ENCODE peak calls at places on chromosomes 4 and X, in seven cellular contexts. One of them, this sample, is unnamed.

GRCh38 chr4:26131053-26131452 is 189.8 kb upstream of the RBPJ start:
- DNase-seq in hepatocyte: no peak
- DNase-seq in body of pancreas: no peak
- DNase-seq in lower lobe of right lung: no peak
- DNase-seq in mammary epithelial cell: no peak
- DNase-seq in AG04449: no peak
- DNase-seq in right atrium auricular region: no peak
- DNase-seq in this sample: no peak

GRCh38 chr4:67162692-67163091 is 382.6 kb downstream of the CENPC start:
- DNase-seq in lower lobe of right lung: no peak
- DNase-seq in AG04449: no peak
- DNase-seq in hepatocyte: no peak
- DNase-seq in right atrium auricular region: no peak
- DNase-seq in mammary epithelial cell: no peak
- DNase-seq in body of pancreas: no peak
- DNase-seq in this sample: no peak

GRCh38 chr4:95086532-95086931 is 328.8 kb downstream of the BMPR1B start:
- DNase-seq in hepatocyte: no peak
- DNase-seq in body of pancreas: no peak
- DNase-seq in AG04449: no peak
- DNase-seq in right atrium auricular region: no peak
- DNase-seq in lower lobe of right lung: no peak
- DNase-seq in mammary epithelial cell: peak; percentile 84
- DNase-seq in this sample: no peak

GRCh38 chr4:169307581-169307980 is 36.8 kb upstream of the SH3RF1 start:
- DNase-seq in lower lobe of right lung: no peak
- DNase-seq in mammary epithelial cell: peak; percentile 64
- DNase-seq in AG04449: no peak
- DNase-seq in body of pancreas: no peak
- DNase-seq in right atrium auricular region: no peak
- DNase-seq in hepatocyte: peak; percentile 55
- DNase-seq in this sample: no peak

GRCh38 chr4:75830906-75831305 is 71.3 kb downstream of the PPEF2 start:
- DNase-seq in mammary epithelial cell: no peak
- DNase-seq in body of pancreas: no peak
- DNase-seq in hepatocyte: no peak
- DNase-seq in AG04449: no peak
- DNase-seq in right atrium auricular region: no peak
- DNase-seq in lower lobe of right lung: no peak
- DNase-seq in this sample: no peak

GRCh38 chr4:105417624-105418023 is 56.2 kb downstream of the PPA2 start:
- DNase-seq in right atrium auricular region: no peak
- DNase-seq in AG04449: no peak
- DNase-seq in body of pancreas: no peak
- DNase-seq in hepatocyte: peak; percentile 25
- DNase-seq in mammary epithelial cell: no peak
- DNase-seq in lower lobe of right lung: no peak
- DNase-seq in this sample: peak; percentile 35

GRCh38 chrX:45954026-45954425 is 591.2 kb downstream of the ZNF674 start:
- DNase-seq in hepatocyte: no peak
- DNase-seq in AG04449: no peak
- DNase-seq in body of pancreas: no peak
- DNase-seq in right atrium auricular region: no peak
- DNase-seq in lower lobe of right lung: no peak
- DNase-seq in mammary epithelial cell: no peak
- DNase-seq in this sample: no peak

GRCh38 chr4:158182736-158183135 is 9.9 kb upstream of the GASK1B start:
- DNase-seq in mammary epithelial cell: no peak
- DNase-seq in AG04449: no peak
- DNase-seq in right atrium auricular region: no peak
- DNase-seq in hepatocyte: no peak
- DNase-seq in lower lobe of right lung: no peak
- DNase-seq in body of pancreas: no peak
- DNase-seq in this sample: no peak

GRCh38 chr4:86755388-86755787 is 93.8 kb downstream of the SLC10A6 start:
- DNase-seq in right atrium auricular region: no peak
- DNase-seq in mammary epithelial cell: no peak
- DNase-seq in hepatocyte: no peak
- DNase-seq in lower lobe of right lung: no peak
- DNase-seq in AG04449: no peak
- DNase-seq in body of pancreas: no peak
- DNase-seq in this sample: no peak

GRCh38 chr4:122728781-122729330 is 3.6 kb upstream of the BBS12 start:
- DNase-seq in body of pancreas: no peak
- DNase-seq in lower lobe of right lung: no peak
- DNase-seq in AG04449: no peak
- DNase-seq in mammary epithelial cell: no peak
- DNase-seq in right atrium auricular region: no peak
- DNase-seq in hepatocyte: no peak
- DNase-seq in this sample: peak; percentile 67

GRCh38 chr4:99887837-99888236 is 6.4 kb downstream of the LAMTOR3 start:
- DNase-seq in mammary epithelial cell: no peak
- DNase-seq in lower lobe of right lung: no peak
- DNase-seq in AG04449: no peak
- DNase-seq in hepatocyte: peak; percentile 19
- DNase-seq in right atrium auricular region: no peak
- DNase-seq in body of pancreas: no peak
- DNase-seq in this sample: peak; percentile 25

GRCh38 chrX:69186651-69187050 is 21.4 kb upstream of the PJA1 start:
- DNase-seq in mammary epithelial cell: no peak
- DNase-seq in right atrium auricular region: no peak
- DNase-seq in body of pancreas: no peak
- DNase-seq in AG04449: no peak
- DNase-seq in lower lobe of right lung: no peak
- DNase-seq in hepatocyte: no peak
- DNase-seq in this sample: no peak

GRCh38 chr4:182301736-182302135 is 58.5 kb downstream of the TENM3 start:
- DNase-seq in AG04449: no peak
- DNase-seq in hepatocyte: no peak
- DNase-seq in right atrium auricular region: no peak
- DNase-seq in mammary epithelial cell: no peak
- DNase-seq in body of pancreas: no peak
- DNase-seq in lower lobe of right lung: no peak
- DNase-seq in this sample: no peak

GRCh38 chr4:114250439-114250891 is 271.0 kb upstream of the ARSJ start:
- DNase-seq in AG04449: no peak
- DNase-seq in hepatocyte: no peak
- DNase-seq in body of pancreas: no peak
- DNase-seq in lower lobe of right lung: no peak
- DNase-seq in mammary epithelial cell: no peak
- DNase-seq in right atrium auricular region: no peak
- DNase-seq in this sample: no peak

GRCh38 chr4:6917445-6918241 is 8.0 kb downstream of the TBC1D14 start:
- DNase-seq in AG04449: no peak
- DNase-seq in mammary epithelial cell: no peak
- DNase-seq in body of pancreas: peak; percentile 61
- DNase-seq in right atrium auricular region: peak; percentile 81
- DNase-seq in lower lobe of right lung: peak; percentile 93
- DNase-seq in hepatocyte: peak; percentile 92
- DNase-seq in this sample: no peak

GRCh38 chr4:2805712-2806391 is 13.0 kb downstream of the SH3BP2 start:
- DNase-seq in hepatocyte: no peak
- DNase-seq in lower lobe of right lung: peak; percentile 90
- DNase-seq in mammary epithelial cell: no peak
- DNase-seq in right atrium auricular region: no peak
- DNase-seq in AG04449: no peak
- DNase-seq in body of pancreas: peak; percentile 77
- DNase-seq in this sample: no peak

GRCh38 chr4:64271601-64272081 is 137.6 kb downstream of the TECRL start:
- DNase-seq in lower lobe of right lung: no peak
- DNase-seq in body of pancreas: no peak
- DNase-seq in hepatocyte: no peak
- DNase-seq in AG04449: no peak
- DNase-seq in mammary epithelial cell: peak; percentile 0
- DNase-seq in right atrium auricular region: peak; percentile 64
- DNase-seq in this sample: peak; percentile 29

GRCh38 chr4:31058656-31059055 is 338.5 kb downstream of the PCDH7 start:
- DNase-seq in body of pancreas: no peak
- DNase-seq in AG04449: no peak
- DNase-seq in right atrium auricular region: no peak
- DNase-seq in lower lobe of right lung: no peak
- DNase-seq in hepatocyte: no peak
- DNase-seq in mammary epithelial cell: no peak
- DNase-seq in this sample: no peak

GRCh38 chr4:51880016-51880915 is 37.3 kb downstream of the DCUN1D4 start:
- DNase-seq in body of pancreas: no peak
- DNase-seq in lower lobe of right lung: no peak
- DNase-seq in hepatocyte: peak; percentile 43
- DNase-seq in right atrium auricular region: no peak
- DNase-seq in AG04449: no peak
- DNase-seq in mammary epithelial cell: peak; percentile 10
- DNase-seq in this sample: no peak

GRCh38 chr4:184994010-184994622 is 24.2 kb upstream of the HELT start:
- DNase-seq in right atrium auricular region: no peak
- DNase-seq in hepatocyte: no peak
- DNase-seq in lower lobe of right lung: no peak
- DNase-seq in body of pancreas: no peak
- DNase-seq in AG04449: no peak
- DNase-seq in mammary epithelial cell: no peak
- DNase-seq in this sample: no peak
- TF ChIP-seq CTCF in right atrium auricular region: no peak
- TF ChIP-seq CTCF in hepatocyte: no peak
- TF ChIP-seq CTCF in lower lobe of right lung: no peak
- TF ChIP-seq CTCF in body of pancreas: no peak
- TF ChIP-seq CTCF in AG04449: no peak
- TF ChIP-seq CTCF in mammary epithelial cell: no peak
- TF ChIP-seq CTCF in this sample: no peak

GRCh38 chr4:180949825-180950224 is 1293.4 kb upstream of the TENM3 start:
- DNase-seq in hepatocyte: no peak
- DNase-seq in lower lobe of right lung: no peak
- DNase-seq in AG04449: no peak
- DNase-seq in body of pancreas: no peak
- DNase-seq in mammary epithelial cell: peak; percentile 93
- DNase-seq in right atrium auricular region: no peak
- DNase-seq in this sample: no peak

GRCh38 chr4:180951312-180951711 is 1291.9 kb upstream of the TENM3 start:
- DNase-seq in AG04449: no peak
- DNase-seq in body of pancreas: no peak
- DNase-seq in right atrium auricular region: no peak
- DNase-seq in mammary epithelial cell: no peak
- DNase-seq in hepatocyte: no peak
- DNase-seq in lower lobe of right lung: no peak
- DNase-seq in this sample: no peak

GRCh38 chr4:180946188-180946587 is 1297.0 kb upstream of the TENM3 start:
- DNase-seq in AG04449: no peak
- DNase-seq in right atrium auricular region: no peak
- DNase-seq in hepatocyte: no peak
- DNase-seq in mammary epithelial cell: no peak
- DNase-seq in body of pancreas: no peak
- DNase-seq in lower lobe of right lung: no peak
- DNase-seq in this sample: no peak

GRCh38 chr4:180950377-180950776 is 1292.8 kb upstream of the TENM3 start:
- DNase-seq in hepatocyte: no peak
- DNase-seq in AG04449: no peak
- DNase-seq in body of pancreas: no peak
- DNase-seq in right atrium auricular region: no peak
- DNase-seq in mammary epithelial cell: peak; percentile 59
- DNase-seq in lower lobe of right lung: no peak
- DNase-seq in this sample: no peak

DNA sequence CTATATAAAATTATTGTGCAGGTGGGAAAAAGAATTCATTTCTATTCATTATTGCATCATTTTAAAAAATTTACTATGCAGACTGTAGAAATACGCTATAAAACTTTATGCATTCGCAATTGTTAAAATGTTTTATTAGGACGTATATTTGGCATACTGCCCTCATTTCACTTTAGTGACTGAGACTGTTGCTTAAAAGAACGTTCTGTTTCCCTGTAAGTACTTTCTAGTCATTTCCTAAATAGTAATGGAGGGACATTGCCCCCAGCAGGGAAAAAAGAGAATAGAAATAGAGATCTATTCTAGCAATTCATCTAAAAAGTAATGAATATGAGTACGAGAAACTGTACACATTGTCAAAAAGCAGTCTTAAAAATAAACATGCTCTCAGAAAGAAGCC is 1295.8 kb upstream of the TENM3 start:
- DNase-seq in mammary epithelial cell: peak; percentile 39
- DNase-seq in body of pancreas: no peak
- DNase-seq in lower lobe of right lung: no peak
- DNase-seq in hepatocyte: peak; percentile 24
- DNase-seq in AG04449: no peak
- DNase-seq in right atrium auricular region: no peak
- DNase-seq in this sample: peak; percentile 1
- H3K4me3 ChIP-seq in mammary epithelial cell: no peak overlapping the region
- H3K4me3 ChIP-seq in body of pancreas: no peak overlapping the region
- H3K4me3 ChIP-seq in lower lobe of right lung: no peak overlapping the region
- H3K4me3 ChIP-seq in hepatocyte: no peak overlapping the region
- H3K4me3 ChIP-seq in AG04449: no peak overlapping the region
- H3K4me3 ChIP-seq in right atrium auricular region: no peak overlapping the region
- H3K4me3 ChIP-seq in this sample: no peak overlapping the region

DNA sequence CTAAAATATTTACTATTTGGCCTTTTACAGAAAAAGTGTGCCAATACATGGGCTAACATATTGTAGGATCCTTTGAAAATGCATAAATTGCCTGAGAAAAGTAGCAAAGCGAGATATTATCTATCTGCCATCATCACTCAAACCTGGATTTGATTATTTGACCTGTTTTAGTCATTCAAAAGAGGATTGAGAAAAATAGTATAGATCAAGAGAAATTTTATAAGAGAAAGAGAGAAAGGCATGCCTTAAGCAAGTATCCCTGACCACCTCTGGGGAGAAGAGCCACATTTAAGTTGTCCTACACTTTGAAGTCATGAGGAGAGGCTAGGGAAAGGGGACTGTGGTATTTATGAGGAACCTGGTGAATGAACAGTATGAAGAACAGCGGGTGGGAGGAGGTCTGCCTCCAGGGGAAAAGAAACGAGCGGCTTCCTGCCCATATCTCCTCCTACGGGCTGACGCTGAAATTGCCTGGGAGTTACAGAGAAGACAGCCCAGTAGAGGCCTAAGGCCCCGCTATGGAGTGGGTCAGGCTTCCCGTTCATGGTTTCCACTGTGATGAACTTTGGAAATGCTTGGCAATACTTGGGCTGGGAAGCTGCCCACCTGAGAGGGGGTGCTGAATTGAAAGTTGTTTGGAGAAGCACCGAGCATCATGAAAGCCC is 106.8 kb upstream of the ACSL4 start:
- DNase-seq in AG04449: no peak
- DNase-seq in lower lobe of right lung: no peak
- DNase-seq in mammary epithelial cell: peak; percentile 51
- DNase-seq in right atrium auricular region: no peak
- DNase-seq in body of pancreas: no peak
- DNase-seq in hepatocyte: peak; percentile 20
- DNase-seq in this sample: peak; percentile 78
- TF ChIP-seq CTCF in AG04449: no peak
- TF ChIP-seq CTCF in lower lobe of right lung: no peak
- TF ChIP-seq CTCF in mammary epithelial cell: peak; percentile 36
- TF ChIP-seq CTCF in right atrium auricular region: no peak
- TF ChIP-seq CTCF in body of pancreas: no peak
- TF ChIP-seq CTCF in hepatocyte: no peak
- TF ChIP-seq CTCF in this sample: peak; percentile 38

DNA sequence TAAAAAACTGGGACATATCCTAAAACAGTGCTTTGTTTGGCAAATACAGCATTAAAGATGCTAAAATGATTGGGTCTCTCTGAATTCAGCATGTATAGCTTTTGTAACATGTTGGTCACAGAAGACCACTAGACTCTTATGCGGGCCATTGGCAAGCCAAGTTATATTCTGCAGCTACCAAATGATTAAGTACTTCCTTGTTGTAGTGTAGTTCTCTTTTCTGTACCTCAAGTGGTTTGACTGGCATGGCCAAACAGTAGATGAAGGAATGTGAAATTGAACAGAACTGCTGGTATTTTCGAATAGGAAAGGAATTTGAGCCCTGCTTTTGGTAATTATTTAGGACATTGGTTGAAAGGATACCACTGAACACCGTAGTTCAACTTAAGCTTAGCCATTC is 193.9 kb upstream of the GPC4 start:
- DNase-seq in right atrium auricular region: no peak
- DNase-seq in body of pancreas: no peak
- DNase-seq in AG04449: no peak
- DNase-seq in hepatocyte: no peak
- DNase-seq in mammary epithelial cell: no peak
- DNase-seq in lower lobe of right lung: no peak
- DNase-seq in this sample: no peak
- H3K4me3 ChIP-seq in right atrium auricular region: no peak overlapping the region
- H3K4me3 ChIP-seq in body of pancreas: no peak overlapping the region
- H3K4me3 ChIP-seq in AG04449: no peak overlapping the region
- H3K4me3 ChIP-seq in hepatocyte: no peak overlapping the region
- H3K4me3 ChIP-seq in mammary epithelial cell: no peak overlapping the region
- H3K4me3 ChIP-seq in lower lobe of right lung: no peak overlapping the region
- H3K4me3 ChIP-seq in this sample: no peak overlapping the region

This sample was measured in cardiac fibroblast.